ENCODE peak calls at places on chromosomes 1 and 21, in seven cellular contexts. A is astrocyte of the cerebellum; B is cardiac muscle cell; T is foreskin fibroblast; M is CD4-positive, alpha-beta T cell; I is natural killer cell; G is thoracic aorta. P is an unnamed sample.

GRCh38 chr1:112143871-112144441 is 154.5 kb upstream of the KCND3 start:
- DNase-seq in A (no peak), B (no peak), T (no peak), M (no peak), I (no peak), G (no peak), P (no peak)

GRCh38 chr1:213417225-213417820 is 366.3 kb downstream of the RPS6KC1 start:
- DNase-seq in A (no peak), B (no peak), T (no peak), M (no peak), I (no peak), G (no peak), P (no peak)

GRCh38 chr1:12542596-12543592 is 75.1 kb downstream of the DHRS3 start:
- DNase-seq in A (no peak), B (no peak), T (no peak), M (no peak), I (no peak), G (no peak), P (no peak)

GRCh38 chr1:187685338-187685737 is 856.6 kb downstream of the PLA2G4A start:
- DNase-seq in A (no peak), B (peak; percentile 73), T (peak; percentile 58), M (no peak), I (no peak), G (no peak), P (no peak)

GRCh38 chr1:46515576-46515975 is 25.9 kb downstream of the DMBX1 start:
- DNase-seq in A (no peak), B (no peak), T (no peak), M (no peak), I (no peak), G (no peak), P (no peak)

GRCh38 chr21:43306911-43307676 is 119.8 kb downstream of the SIK1 start:
- DNase-seq in A (no peak), B (no peak), T (no peak), M (no peak), I (no peak), G (no peak), P (no peak)

GRCh38 chr1:96236156-96236739 is 485.3 kb upstream of the PTBP2 start:
- DNase-seq in A (peak; percentile 62), B (peak; percentile 79), T (peak; percentile 63), M (no peak), I (no peak), G (no peak), P (no peak)

GRCh38 chr1:19877821-19878636 is 4.2 kb upstream of the OTUD3 start:
- DNase-seq in A (no peak), B (no peak), T (no peak), M (no peak), I (no peak), G (no peak), P (no peak)

GRCh38 chr21:39444406-39445145 is 1.0 kb downstream of the LCA5L start:
- DNase-seq in A (peak; percentile 8), B (peak; percentile 66), T (peak; percentile 21), M (no peak), I (no peak), G (no peak), P (no peak)

GRCh38 chr1:33250724-33251123 is 5.6 kb upstream of the ZNF362 start:
- DNase-seq in A (no peak), B (no peak), T (no peak), M (no peak), I (no peak), G (no peak), P (no peak)

GRCh38 chr1:165738794-165739193 is 29.9 kb downstream of the TMCO1 start:
- DNase-seq in A (no peak), B (no peak), T (no peak), M (no peak), I (no peak), G (no peak), P (no peak)

GRCh38 chr1:202831906-202832305 is 21.2 kb downstream of the PCAT6 start:
- DNase-seq in A (no peak), B (no peak), T (no peak), M (no peak), I (no peak), G (no peak), P (no peak)

GRCh38 chr1:23609971-23610370 is 50.7 kb upstream of the ID3 start:
- DNase-seq in A (no peak), B (no peak), T (no peak), M (no peak), I (no peak), G (no peak), P (no peak)

GRCh38 chr21:37145635-37146111 is 72.6 kb downstream of the TTC3 start:
- DNase-seq in A (peak; percentile 82), B (peak; percentile 18), T (peak; percentile 23), M (no peak), I (no peak), G (no peak), P (no peak)

GRCh38 chr1:2321258-2321657 is 70.1 kb downstream of the MORN1 start:
- DNase-seq in A (no peak), B (no peak), T (no peak), M (no peak), I (no peak), G (no peak), P (no peak)

GRCh38 chr1:2320760-2321159 is 70.6 kb downstream of the MORN1 start:
- DNase-seq in A (no peak), B (no peak), T (no peak), M (no peak), I (no peak), G (no peak), P (no peak)

GRCh38 chr1:2323575-2323974 is 67.8 kb downstream of the MORN1 start:
- DNase-seq in A (no peak), B (no peak), T (no peak), M (no peak), I (no peak), G (no peak), P (no peak)

GRCh38 chr1:2322593-2323295 is 68.6 kb downstream of the MORN1 start:
- DNase-seq in A (peak; percentile 60), B (no peak), T (no peak), M (no peak), I (no peak), G (no peak), P (no peak)

GRCh38 chr1:2322065-2322571 is 69.2 kb downstream of the MORN1 start:
- DNase-seq in A (peak; percentile 93), B (peak; percentile 97), T (peak; percentile 69), M (no peak), I (no peak), G (peak; percentile 37), P (no peak)
- TF ChIP-seq CTCF in A (peak; percentile 28), B (peak; percentile 13), T (no peak), M (no peak), I (no peak), G (no peak), P (no peak)

GRCh38 chr21:45343891-45344290 is 56.2 kb upstream of the POFUT2 start:
- DNase-seq in A (no peak), B (no peak), T (no peak), M (no peak), I (no peak), G (no peak), P (no peak)

GRCh38 chr21:45341261-45341660 is 53.6 kb upstream of the POFUT2 start:
- DNase-seq in A (no peak), B (no peak), T (no peak), M (no peak), I (no peak), G (no peak), P (no peak)

GRCh38 chr21:45340515-45340914 is 52.8 kb upstream of the POFUT2 start:
- DNase-seq in A (no peak), B (no peak), T (no peak), M (no peak), I (no peak), G (no peak), P (no peak)

GRCh38 chr21:45339430-45340405 is 52.0 kb upstream of the POFUT2 start:
- DNase-seq in A (no peak), B (peak; percentile 73), T (no peak), M (no peak), I (no peak), G (no peak), P (no peak)

GRCh38 chr21:45341779-45342178 is 54.1 kb upstream of the POFUT2 start:
- DNase-seq in A (peak; percentile 63), B (peak; percentile 61), T (no peak), M (no peak), I (no peak), G (no peak), P (no peak)
- TF ChIP-seq CTCF in A (no peak), B (no peak), T (no peak), M (no peak), I (no peak), G (no peak), P (no peak)

GRCh38 chr1:156126043-156126700 is 11.7 kb downstream of the LMNA start:
- DNase-seq in A (peak; percentile 90), B (peak; percentile 98), T (peak; percentile 98), M (peak; percentile 40), I (peak; percentile 69), G (peak; percentile 90), P (peak; percentile 99)
- TF ChIP-seq CTCF in A (peak; percentile 69), B (peak; percentile 54), T (peak; percentile 65), M (no peak), I (no peak), G (peak; percentile 40), P (peak; percentile 57)

GRCh38 chr1:225772848-225773247 is 4.8 kb upstream of the SRP9 start:
- DNase-seq in A (no peak), B (no peak), T (no peak), M (no peak), I (no peak), G (no peak), P (no peak)

GRCh38 chr1:225772323-225772768 is 5.3 kb upstream of the SRP9 start:
- DNase-seq in A (peak; percentile 87), B (peak; percentile 93), T (peak; percentile 80), M (no peak), I (no peak), G (peak; percentile 62), P (peak; percentile 69)

GRCh38 chr1:225776294-225776693 is 1.3 kb upstream of the SRP9 start:
- DNase-seq in A (no peak), B (no peak), T (no peak), M (no peak), I (no peak), G (no peak), P (no peak)

GRCh38 chr1:225777058-225777582 is 506 bp upstream of the SRP9 start:
- DNase-seq in A (no peak), B (no peak), T (no peak), M (peak; percentile 15), I (no peak), G (no peak), P (no peak)

GRCh38 chr1:225774276-225775147 is 3.1 kb upstream of the SRP9 start:
- DNase-seq in A (no peak), B (no peak), T (no peak), M (no peak), I (no peak), G (no peak), P (no peak)
- TF ChIP-seq CTCF in A (no peak), B (no peak), T (no peak), M (no peak), I (no peak), G (no peak), P (no peak)

GRCh38 chr1:94011709-94012590 is 102.7 kb upstream of the GCLM start:
- DNase-seq in A (no peak), B (no peak), T (no peak), M (no peak), I (no peak), G (no peak), P (no peak)
- TF ChIP-seq CTCF in A (no peak), B (no peak), T (no peak), M (no peak), I (no peak), G (no peak), P (no peak)

GRCh38 chr1:87086120-87086519 is 171.7 kb downstream of the HS2ST1 start:
- DNase-seq in A (no peak), B (no peak), T (no peak), M (no peak), I (no peak), G (no peak), P (no peak)
- TF ChIP-seq CTCF in A (no peak), B (no peak), T (no peak), M (no peak), I (no peak), G (no peak), P (no peak)

P was measured in CD14-positive monocyte.